ENCODE peak calls at places on chromosomes 12 and 14, in six cellular contexts. K, Y, J, F, I and H are unnamed samples.

GRCh38 chr12:54879579-54879978 is 25.3 kb downstream of the MUCL1 start:
- DNase-seq in J (no peak), K (no peak), Y (no peak), I (no peak), F (no peak), H (no peak)

GRCh38 chr14:37116933-37117844 is 55.2 kb downstream of the SLC25A21 start:
- DNase-seq in F (no peak), Y (no peak), K (no peak), I (peak), J (no peak), H (peak)

GRCh38 chr12:101697197-101697929 is at the start of gene CHPT1:
- DNase-seq in F (peak), I (peak), J (peak), K (peak), Y (peak), H (peak)

GRCh38 chr12:57904426-57904825 is 36.9 kb upstream of the ATP23 start:
- DNase-seq in F (no peak), Y (no peak), J (no peak), I (no peak), K (no peak), H (no peak)

GRCh38 chr12:123150804-123151678 is at the start of gene PITPNM2:
- DNase-seq in Y (peak), F (peak), J (peak), I (peak), K (peak), H (peak)

GRCh38 chr14:74654931-74655330 is 42.9 kb upstream of the LTBP2 start:
- DNase-seq in I (no peak), F (peak), J (no peak), Y (no peak), K (no peak), H (no peak)

GRCh38 chr14:50396636-50397460 is at the start of gene CDKL1:
- DNase-seq in F (peak), K (peak), J (peak), I (peak), Y (peak), H (peak)

GRCh38 chr12:93080994-93081809 is 152.1 kb upstream of the EEA1 start:
- DNase-seq in K (no peak), Y (no peak), F (no peak), J (no peak), I (no peak), H (no peak)

GRCh38 chr12:21526053-21526452 is at the start of gene SPX:
- DNase-seq in K (no peak), J (no peak), Y (no peak), I (peak), F (no peak), H (no peak)

GRCh38 chr14:68198713-68199464 is 379.3 kb downstream of the RAD51B start:
- DNase-seq in I (no peak), J (no peak), F (no peak), Y (no peak), K (peak), H (no peak)

GRCh38 chr12:68835333-68835908 is 27.4 kb downstream of the MDM2 start:
- DNase-seq in J (no peak), Y (no peak), F (no peak), K (peak), I (no peak), H (no peak)

GRCh38 chr12:68839183-68840147 is 31.5 kb downstream of the MDM2 start:
- DNase-seq in J (no peak), K (no peak), Y (no peak), I (no peak), F (no peak), H (no peak)

GRCh38 chr12:68841717-68842116 is 33.7 kb downstream of the MDM2 start:
- DNase-seq in F (no peak), K (no peak), I (no peak), J (no peak), Y (no peak), H (no peak)

GRCh38 chr12:68837215-68837614 is 29.2 kb downstream of the MDM2 start:
- DNase-seq in K (no peak), F (no peak), I (no peak), Y (no peak), J (no peak), H (no peak)

DNA sequence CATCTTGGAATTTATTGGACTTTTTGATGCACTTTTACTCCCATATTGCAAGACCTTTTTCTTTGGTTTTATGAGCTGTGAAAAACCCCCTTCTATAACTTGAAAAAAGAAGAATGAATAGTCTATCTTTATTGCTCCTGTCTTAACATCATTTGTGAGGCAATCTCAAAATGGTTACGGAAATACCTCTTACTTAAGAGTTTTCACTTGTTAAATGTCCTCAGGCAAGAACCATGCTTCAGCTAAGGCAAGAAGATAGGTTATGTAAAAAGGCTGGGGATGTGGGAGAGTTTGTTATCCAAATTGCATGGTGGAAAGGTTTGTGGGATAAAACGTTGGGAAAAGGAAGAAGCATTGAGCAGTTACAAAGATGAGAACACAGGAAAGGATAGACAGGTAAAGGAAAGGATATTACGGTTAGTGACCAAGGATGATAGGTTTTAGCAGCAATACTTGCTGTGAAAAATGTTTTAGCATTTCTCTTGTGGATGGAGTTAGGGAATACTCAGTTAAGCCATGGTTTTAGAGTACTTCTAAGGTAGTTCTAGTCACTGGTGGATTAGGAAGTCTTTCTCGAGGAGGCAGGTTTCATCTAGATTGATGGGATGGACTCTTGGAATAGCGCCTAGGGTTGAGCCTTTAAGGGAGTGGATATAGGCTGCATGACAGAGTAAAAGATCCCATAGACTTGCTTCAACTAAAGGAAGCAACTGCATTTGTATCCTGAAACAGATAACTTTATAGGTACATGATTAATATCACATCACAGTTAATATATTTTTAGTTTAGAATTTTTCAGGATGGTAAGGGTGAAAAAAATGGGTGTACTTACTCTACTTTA is 30.3 kb downstream of the MDM2 start:
- DNase-seq in Y (no peak), I (no peak), F (no peak), K (no peak), J (no peak), H (no peak)
- TF ChIP-seq POLR2A in Y (no peak), I (no peak), F (no peak), K (no peak), J (no peak), H (no peak)

DNA sequence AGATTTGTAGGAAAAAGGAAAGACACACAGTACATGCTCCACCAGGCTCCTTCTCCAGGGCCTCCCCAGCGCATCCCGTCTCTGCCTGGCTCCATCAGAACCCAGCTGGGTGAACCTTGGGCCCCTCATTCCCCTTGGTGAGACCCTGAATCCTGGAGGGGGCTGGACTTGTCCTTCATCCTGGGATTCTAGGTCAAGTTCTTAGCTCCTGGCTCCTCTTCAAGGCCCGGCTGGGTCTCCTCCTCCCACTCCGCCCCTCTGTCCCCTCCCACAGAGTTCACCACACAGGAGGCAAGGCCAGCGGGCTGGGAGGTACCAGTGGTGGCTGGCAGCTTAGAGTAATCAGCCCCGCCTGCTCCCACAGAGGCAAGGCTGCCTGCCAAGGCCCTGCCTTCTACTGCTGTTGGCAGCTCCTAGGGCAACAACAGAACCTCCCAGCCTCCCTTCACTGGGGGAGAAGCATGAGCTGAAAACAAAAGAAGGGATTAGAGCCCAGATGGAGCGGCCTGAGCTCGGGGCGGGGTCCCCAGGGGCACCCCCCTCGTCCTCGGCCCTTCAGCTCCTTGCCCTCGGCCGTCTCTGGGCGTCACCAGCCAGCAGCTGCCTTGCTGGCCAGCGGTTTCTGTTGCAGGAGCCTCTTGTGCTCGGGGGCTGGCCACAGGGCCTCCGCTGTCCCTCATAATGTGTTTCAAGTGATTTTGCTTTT is 49.4 kb downstream of the PSMA6 start:
- DNase-seq in I (peak), J (peak), F (peak), K (peak), Y (peak), H (peak)
- TF ChIP-seq POLR2A in I (peak), J (no peak), F (no peak), K (peak), Y (peak), H (peak)

GRCh38 chr14:54554401-54554800 is 12.5 kb upstream of the SAMD4A start:
- DNase-seq in J (no peak), I (no peak), Y (no peak), F (no peak), K (no peak), H (no peak)
- TF ChIP-seq POLR2A in J (no peak), I (no peak), Y (no peak), F (no peak), K (no peak), H (no peak)

GRCh38 chr12:56046027-56046780 is 4.5 kb downstream of the RPS26 start:
- DNase-seq in Y (no peak), I (no peak), K (no peak), J (no peak), F (no peak), H (no peak)
- TF ChIP-seq POLR2A in Y (no peak), I (peak), K (no peak), J (no peak), F (no peak), H (no peak)

GRCh38 chr12:132395192-132395907 is 66.0 kb upstream of the GALNT9 start:
- DNase-seq in F (peak), J (no peak), Y (no peak), K (no peak), I (no peak), H (no peak)

GRCh38 chr12:132391326-132392041 is 62.1 kb upstream of the GALNT9 start:
- DNase-seq in J (no peak), F (peak), K (no peak), Y (no peak), I (no peak), H (no peak)

GRCh38 chr12:132393991-132394949 is 64.9 kb upstream of the GALNT9 start:
- DNase-seq in Y (no peak), I (peak), J (no peak), F (peak), K (no peak), H (peak)

GRCh38 chr12:132392389-132393244 is 63.2 kb upstream of the GALNT9 start:
- DNase-seq in F (peak), I (no peak), K (no peak), Y (no peak), J (no peak), H (no peak)

DNA sequence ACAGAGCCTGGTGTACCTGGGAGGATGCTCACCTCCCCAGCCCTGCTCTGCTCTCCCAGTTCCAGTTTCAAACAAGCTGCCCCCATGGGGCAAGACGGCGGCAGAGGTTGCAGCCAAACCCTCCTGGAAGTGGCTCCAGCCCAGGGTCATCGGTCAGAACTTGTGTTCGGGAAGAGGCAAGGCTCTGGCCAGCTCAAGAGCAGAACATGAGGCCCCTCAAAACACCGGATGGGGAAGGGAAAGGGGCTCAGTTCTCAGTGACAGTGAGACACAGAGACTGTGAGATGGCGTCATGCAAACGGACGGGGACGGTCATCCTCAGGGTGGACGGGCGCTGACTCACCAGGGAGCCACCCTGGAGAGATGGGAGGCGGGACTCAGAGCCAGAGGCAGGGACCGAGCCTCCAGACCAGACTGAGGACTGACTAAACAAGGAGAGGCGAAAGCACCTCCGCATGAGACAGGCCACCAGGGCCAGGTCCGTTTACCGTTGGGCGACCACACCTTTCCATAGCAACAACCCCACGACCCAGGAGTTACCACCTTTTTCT is 63.9 kb upstream of the GALNT9 start:
- DNase-seq in K (no peak), J (no peak), I (peak), Y (no peak), F (peak), H (peak)
- TF ChIP-seq POLR2A in K (no peak), J (no peak), I (peak), Y (no peak), F (no peak), H (no peak)

DNA sequence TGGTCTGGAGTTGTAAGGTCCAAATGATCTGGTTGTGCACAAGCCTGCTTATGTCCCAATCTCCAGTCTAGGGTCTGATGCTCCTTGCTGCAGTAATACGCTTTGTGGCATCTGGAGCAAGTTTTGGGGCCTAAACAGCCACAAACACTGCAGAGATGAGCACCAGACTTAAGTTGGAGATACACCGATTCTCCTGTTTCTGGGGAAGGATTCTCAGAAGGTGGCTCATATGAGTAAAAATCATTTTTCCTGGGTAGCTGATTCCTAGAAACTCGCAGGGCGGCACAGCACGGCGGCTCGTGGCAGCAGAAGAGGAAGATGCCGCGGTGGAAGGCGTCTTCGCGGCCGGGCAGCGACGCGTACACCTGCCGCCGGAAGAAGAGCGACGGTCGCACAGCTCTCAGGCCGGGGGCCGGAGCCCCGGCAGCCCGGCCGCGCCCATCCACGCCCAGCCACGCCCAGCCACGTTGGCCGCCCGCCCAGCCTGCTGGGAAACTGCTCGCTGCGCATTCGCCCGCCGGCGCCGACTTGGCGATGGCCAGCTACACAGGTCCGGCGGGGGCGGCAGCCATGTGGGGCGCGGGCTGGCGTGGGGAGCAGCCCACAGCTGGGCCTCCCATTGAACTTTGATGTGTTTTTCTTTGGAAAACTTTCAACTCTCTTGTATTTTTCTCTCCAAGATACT is 129.0 kb downstream of the ASCL4 start:
- DNase-seq in I (peak), Y (peak), K (no peak), J (peak), F (peak), H (peak)
- TF ChIP-seq POLR2A in I (peak), Y (no peak), K (no peak), J (no peak), F (no peak), H (no peak)